ENCODE peak calls at places on chromosomes 6 and 20, in five cellular contexts. One of them, this sample, is unnamed.

GRCh38 chr6:136411453-136412354 is 122.1 kb upstream of the BCLAF1 start:
- DNase-seq in naive thymus-derived CD4-positive, alpha-beta T cell: no peak
- DNase-seq in mesendoderm: no peak
- DNase-seq in hepatocyte: no peak
- DNase-seq in left ventricle myocardium inferior: no peak
- DNase-seq in this sample: no peak

GRCh38 chr6:149563203-149563927 is 2.8 kb upstream of the GINM1 start:
- DNase-seq in hepatocyte: peak; percentile 18
- DNase-seq in naive thymus-derived CD4-positive, alpha-beta T cell: no peak
- DNase-seq in left ventricle myocardium inferior: no peak
- DNase-seq in mesendoderm: no peak
- DNase-seq in this sample: no peak

GRCh38 chr6:5746392-5747140 is 260.2 kb downstream of the NRN1 start:
- DNase-seq in left ventricle myocardium inferior: no peak
- DNase-seq in hepatocyte: no peak
- DNase-seq in mesendoderm: peak; percentile 75
- DNase-seq in naive thymus-derived CD4-positive, alpha-beta T cell: no peak
- DNase-seq in this sample: no peak

GRCh38 chr6:2875840-2876207 is 27.3 kb downstream of the SERPINB9 start:
- DNase-seq in mesendoderm: peak; percentile 63
- DNase-seq in hepatocyte: no peak
- DNase-seq in left ventricle myocardium inferior: peak; percentile 25
- DNase-seq in naive thymus-derived CD4-positive, alpha-beta T cell: peak; percentile 60
- DNase-seq in this sample: no peak

GRCh38 chr20:35866446-35867202 is 87.7 kb downstream of the SCAND1 start:
- DNase-seq in mesendoderm: no peak
- DNase-seq in left ventricle myocardium inferior: no peak
- DNase-seq in hepatocyte: no peak
- DNase-seq in naive thymus-derived CD4-positive, alpha-beta T cell: no peak
- DNase-seq in this sample: no peak

GRCh38 chr6:41502607-41503434 is 43.4 kb upstream of the FOXP4 start:
- DNase-seq in hepatocyte: peak; percentile 56
- DNase-seq in mesendoderm: peak; percentile 76
- DNase-seq in naive thymus-derived CD4-positive, alpha-beta T cell: no peak
- DNase-seq in left ventricle myocardium inferior: peak; percentile 15
- DNase-seq in this sample: no peak

GRCh38 chr6:65623569-65623968 is 83.5 kb downstream of the EYS start:
- DNase-seq in left ventricle myocardium inferior: no peak
- DNase-seq in hepatocyte: no peak
- DNase-seq in mesendoderm: no peak
- DNase-seq in naive thymus-derived CD4-positive, alpha-beta T cell: no peak
- DNase-seq in this sample: no peak

GRCh38 chr20:10357974-10358373 is 76.0 kb downstream of the MKKS start:
- DNase-seq in mesendoderm: peak; percentile 18
- DNase-seq in hepatocyte: no peak
- DNase-seq in naive thymus-derived CD4-positive, alpha-beta T cell: no peak
- DNase-seq in left ventricle myocardium inferior: no peak
- DNase-seq in this sample: no peak

GRCh38 chr6:35026434-35027222 is 114.5 kb downstream of the TCP11 start:
- DNase-seq in hepatocyte: no peak
- DNase-seq in mesendoderm: no peak
- DNase-seq in naive thymus-derived CD4-positive, alpha-beta T cell: no peak
- DNase-seq in left ventricle myocardium inferior: no peak
- DNase-seq in this sample: no peak

GRCh38 chr20:39109933-39110818 is 148.0 kb downstream of the DHX35 start:
- DNase-seq in naive thymus-derived CD4-positive, alpha-beta T cell: no peak
- DNase-seq in mesendoderm: peak; percentile 69
- DNase-seq in hepatocyte: no peak
- DNase-seq in left ventricle myocardium inferior: no peak
- DNase-seq in this sample: no peak

GRCh38 chr6:52049252-52050050 is 38.0 kb downstream of the PKHD1 start:
- DNase-seq in naive thymus-derived CD4-positive, alpha-beta T cell: no peak
- DNase-seq in left ventricle myocardium inferior: no peak
- DNase-seq in hepatocyte: peak; percentile 69
- DNase-seq in mesendoderm: peak; percentile 54
- DNase-seq in this sample: peak; percentile 33

GRCh38 chr6:53035549-53036213 is 29.5 kb upstream of the FBXO9 start:
- DNase-seq in left ventricle myocardium inferior: no peak
- DNase-seq in hepatocyte: no peak
- DNase-seq in mesendoderm: peak; percentile 6
- DNase-seq in naive thymus-derived CD4-positive, alpha-beta T cell: no peak
- DNase-seq in this sample: no peak

GRCh38 chr20:34200020-34200419 is 41.2 kb upstream of the ASIP start:
- DNase-seq in left ventricle myocardium inferior: no peak
- DNase-seq in hepatocyte: no peak
- DNase-seq in naive thymus-derived CD4-positive, alpha-beta T cell: no peak
- DNase-seq in mesendoderm: no peak
- DNase-seq in this sample: no peak

GRCh38 chr6:15922510-15923307 is 206.2 kb upstream of the MYLIP start:
- DNase-seq in hepatocyte: peak; percentile 71
- DNase-seq in naive thymus-derived CD4-positive, alpha-beta T cell: no peak
- DNase-seq in left ventricle myocardium inferior: no peak
- DNase-seq in mesendoderm: no peak
- DNase-seq in this sample: no peak

GRCh38 chr6:115456848-115457247 is 603.8 kb downstream of the FRK start:
- DNase-seq in left ventricle myocardium inferior: no peak
- DNase-seq in mesendoderm: no peak
- DNase-seq in naive thymus-derived CD4-positive, alpha-beta T cell: no peak
- DNase-seq in hepatocyte: no peak
- DNase-seq in this sample: peak; percentile 43

DNA sequence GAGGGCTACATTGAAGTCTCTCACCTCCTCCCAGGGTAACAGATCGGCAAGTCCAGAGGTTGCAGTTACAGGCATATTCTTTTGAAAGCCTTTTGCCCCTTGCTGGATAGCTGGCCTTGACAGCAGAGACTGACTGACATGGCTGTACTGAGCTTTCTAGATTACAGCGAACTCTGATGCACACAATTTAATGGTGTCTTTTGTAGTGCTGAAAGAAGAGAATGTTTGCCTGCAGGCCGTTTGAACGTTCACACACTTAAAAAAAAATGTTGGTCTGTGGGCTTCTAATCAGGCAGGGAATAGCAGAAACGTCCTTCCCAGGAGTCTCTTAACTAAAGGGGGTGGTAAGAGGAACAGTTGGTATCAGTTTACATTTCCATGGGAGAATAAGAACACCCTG is 214.0 kb upstream of the SSTR4 start:
- DNase-seq in naive thymus-derived CD4-positive, alpha-beta T cell: no peak
- DNase-seq in mesendoderm: no peak
- DNase-seq in hepatocyte: no peak
- DNase-seq in left ventricle myocardium inferior: no peak
- DNase-seq in this sample: no peak
- H3K27ac ChIP-seq in naive thymus-derived CD4-positive, alpha-beta T cell: no peak overlapping the region
- H3K27ac ChIP-seq in mesendoderm: no peak overlapping the region
- H3K27ac ChIP-seq in hepatocyte: peak overlapping the region; percentile 61
- H3K27ac ChIP-seq in left ventricle myocardium inferior: no peak overlapping the region
- H3K27ac ChIP-seq in this sample: no peak overlapping the region

GRCh38 chr20:63980806-63981728 is at the start of gene PRPF6:
- DNase-seq in naive thymus-derived CD4-positive, alpha-beta T cell: peak; percentile 95
- DNase-seq in mesendoderm: peak; percentile 98
- DNase-seq in left ventricle myocardium inferior: peak; percentile 94
- DNase-seq in hepatocyte: peak; percentile 99
- DNase-seq in this sample: peak; percentile 88

GRCh38 chr20:63979221-63979548 is 257 bp downstream of the SAMD10 start:
- DNase-seq in mesendoderm: no peak
- DNase-seq in left ventricle myocardium inferior: no peak
- DNase-seq in naive thymus-derived CD4-positive, alpha-beta T cell: no peak
- DNase-seq in hepatocyte: no peak
- DNase-seq in this sample: no peak

GRCh38 chr20:63980317-63980805 is 571 bp upstream of the PRPF6 start:
- DNase-seq in left ventricle myocardium inferior: no peak
- DNase-seq in mesendoderm: no peak
- DNase-seq in hepatocyte: peak; percentile 7
- DNase-seq in naive thymus-derived CD4-positive, alpha-beta T cell: no peak
- DNase-seq in this sample: no peak

GRCh38 chr20:63978319-63979220 is 872 bp downstream of the SAMD10 start:
- DNase-seq in hepatocyte: peak; percentile 90
- DNase-seq in mesendoderm: peak; percentile 66
- DNase-seq in naive thymus-derived CD4-positive, alpha-beta T cell: peak; percentile 84
- DNase-seq in left ventricle myocardium inferior: peak; percentile 78
- DNase-seq in this sample: no peak

GRCh38 chr20:63979549-63980316 is at the start of gene SAMD10:
- DNase-seq in naive thymus-derived CD4-positive, alpha-beta T cell: peak; percentile 78
- DNase-seq in mesendoderm: peak; percentile 42
- DNase-seq in left ventricle myocardium inferior: no peak
- DNase-seq in hepatocyte: peak; percentile 80
- DNase-seq in this sample: no peak
- H3K27ac ChIP-seq in naive thymus-derived CD4-positive, alpha-beta T cell: peak within 1 kb of the TSS; percentile 95
- H3K27ac ChIP-seq in mesendoderm: no peak within 1 kb of the TSS
- H3K27ac ChIP-seq in left ventricle myocardium inferior: peak within 1 kb of the TSS; percentile 91
- H3K27ac ChIP-seq in hepatocyte: peak within 1 kb of the TSS; percentile 75
- H3K27ac ChIP-seq in this sample: no peak within 1 kb of the TSS

GRCh38 chr6:130851026-130851425 is 23.8 kb downstream of the SMLR1 start:
- DNase-seq in mesendoderm: no peak
- DNase-seq in left ventricle myocardium inferior: no peak
- DNase-seq in naive thymus-derived CD4-positive, alpha-beta T cell: no peak
- DNase-seq in hepatocyte: no peak
- DNase-seq in this sample: no peak
- H3K27ac ChIP-seq in mesendoderm: no peak overlapping the region
- H3K27ac ChIP-seq in left ventricle myocardium inferior: no peak overlapping the region
- H3K27ac ChIP-seq in naive thymus-derived CD4-positive, alpha-beta T cell: no peak overlapping the region
- H3K27ac ChIP-seq in hepatocyte: no peak overlapping the region
- H3K27ac ChIP-seq in this sample: no peak overlapping the region

GRCh38 chr20:8221887-8222419 is 89.9 kb downstream of the PLCB1 start:
- DNase-seq in hepatocyte: no peak
- DNase-seq in mesendoderm: no peak
- DNase-seq in naive thymus-derived CD4-positive, alpha-beta T cell: no peak
- DNase-seq in left ventricle myocardium inferior: no peak
- DNase-seq in this sample: no peak

GRCh38 chr20:8218861-8219260 is 86.8 kb downstream of the PLCB1 start:
- DNase-seq in left ventricle myocardium inferior: no peak
- DNase-seq in hepatocyte: no peak
- DNase-seq in naive thymus-derived CD4-positive, alpha-beta T cell: no peak
- DNase-seq in mesendoderm: no peak
- DNase-seq in this sample: no peak

GRCh38 chr20:8220716-8221115 is 88.7 kb downstream of the PLCB1 start:
- DNase-seq in naive thymus-derived CD4-positive, alpha-beta T cell: no peak
- DNase-seq in left ventricle myocardium inferior: no peak
- DNase-seq in mesendoderm: no peak
- DNase-seq in hepatocyte: no peak
- DNase-seq in this sample: no peak

GRCh38 chr20:8216375-8217200 is 84.5 kb downstream of the PLCB1 start:
- DNase-seq in hepatocyte: no peak
- DNase-seq in mesendoderm: no peak
- DNase-seq in left ventricle myocardium inferior: no peak
- DNase-seq in naive thymus-derived CD4-positive, alpha-beta T cell: no peak
- DNase-seq in this sample: no peak

GRCh38 chr20:8219403-8219802 is 87.3 kb downstream of the PLCB1 start:
- DNase-seq in hepatocyte: no peak
- DNase-seq in left ventricle myocardium inferior: no peak
- DNase-seq in naive thymus-derived CD4-positive, alpha-beta T cell: no peak
- DNase-seq in mesendoderm: no peak
- DNase-seq in this sample: no peak
- H3K27ac ChIP-seq in hepatocyte: no peak overlapping the region
- H3K27ac ChIP-seq in left ventricle myocardium inferior: no peak overlapping the region
- H3K27ac ChIP-seq in naive thymus-derived CD4-positive, alpha-beta T cell: no peak overlapping the region
- H3K27ac ChIP-seq in mesendoderm: no peak overlapping the region
- H3K27ac ChIP-seq in this sample: no peak overlapping the region

DNA sequence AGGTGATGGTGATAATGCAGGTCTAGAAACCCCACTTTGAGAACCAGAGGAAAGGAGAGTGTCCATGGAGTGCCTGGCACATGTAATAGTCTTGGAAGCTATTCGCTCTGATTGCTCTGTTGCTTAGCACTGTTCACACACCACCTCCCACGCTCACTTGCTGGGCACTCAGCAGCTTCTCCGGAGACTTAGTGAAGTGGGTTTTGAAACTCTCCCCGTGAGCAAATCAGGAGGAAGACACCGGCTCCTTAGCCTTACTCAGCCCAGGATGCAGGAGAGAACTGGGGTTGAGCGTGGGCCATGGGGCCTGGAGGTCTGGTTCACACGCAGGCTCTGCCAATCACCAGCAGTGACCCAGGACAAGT is 22.2 kb downstream of the BMP7 start:
- DNase-seq in left ventricle myocardium inferior: no peak
- DNase-seq in hepatocyte: no peak
- DNase-seq in mesendoderm: no peak
- DNase-seq in naive thymus-derived CD4-positive, alpha-beta T cell: no peak
- DNase-seq in this sample: no peak
- H3K27ac ChIP-seq in left ventricle myocardium inferior: no peak overlapping the region
- H3K27ac ChIP-seq in hepatocyte: no peak overlapping the region
- H3K27ac ChIP-seq in mesendoderm: no peak overlapping the region
- H3K27ac ChIP-seq in naive thymus-derived CD4-positive, alpha-beta T cell: no peak overlapping the region
- H3K27ac ChIP-seq in this sample: no peak overlapping the region

GRCh38 chr20:46688151-46689081 is 828 bp downstream of the TP53RK start:
- DNase-seq in naive thymus-derived CD4-positive, alpha-beta T cell: no peak
- DNase-seq in mesendoderm: peak; percentile 60
- DNase-seq in hepatocyte: peak; percentile 46
- DNase-seq in left ventricle myocardium inferior: no peak
- DNase-seq in this sample: no peak

GRCh38 chr20:46694484-46694883 is 5.2 kb upstream of the TP53RK start:
- DNase-seq in left ventricle myocardium inferior: no peak
- DNase-seq in hepatocyte: no peak
- DNase-seq in mesendoderm: peak; percentile 61
- DNase-seq in naive thymus-derived CD4-positive, alpha-beta T cell: no peak
- DNase-seq in this sample: no peak

GRCh38 chr20:46689754-46690085 is 476 bp upstream of the TP53RK start:
- DNase-seq in naive thymus-derived CD4-positive, alpha-beta T cell: no peak
- DNase-seq in left ventricle myocardium inferior: no peak
- DNase-seq in mesendoderm: no peak
- DNase-seq in hepatocyte: no peak
- DNase-seq in this sample: no peak

GRCh38 chr20:46689082-46689753 is at the start of gene TP53RK:
- DNase-seq in naive thymus-derived CD4-positive, alpha-beta T cell: peak; percentile 91
- DNase-seq in hepatocyte: peak; percentile 99
- DNase-seq in mesendoderm: peak; percentile 100
- DNase-seq in left ventricle myocardium inferior: peak; percentile 99
- DNase-seq in this sample: peak; percentile 98

GRCh38 chr20:46690219-46691111 is 1.2 kb upstream of the TP53RK start:
- DNase-seq in mesendoderm: no peak
- DNase-seq in left ventricle myocardium inferior: no peak
- DNase-seq in naive thymus-derived CD4-positive, alpha-beta T cell: no peak
- DNase-seq in hepatocyte: no peak
- DNase-seq in this sample: no peak
- H3K27ac ChIP-seq in mesendoderm: no peak overlapping the region
- H3K27ac ChIP-seq in left ventricle myocardium inferior: peak overlapping the region; percentile 96
- H3K27ac ChIP-seq in naive thymus-derived CD4-positive, alpha-beta T cell: peak overlapping the region; percentile 90
- H3K27ac ChIP-seq in hepatocyte: peak overlapping the region; percentile 77
- H3K27ac ChIP-seq in this sample: no peak overlapping the region

GRCh38 chr20:60804240-60804917 is 447.7 kb upstream of the CDH4 start:
- DNase-seq in left ventricle myocardium inferior: no peak
- DNase-seq in mesendoderm: peak; percentile 30
- DNase-seq in naive thymus-derived CD4-positive, alpha-beta T cell: no peak
- DNase-seq in hepatocyte: no peak
- DNase-seq in this sample: peak; percentile 16
- H3K27ac ChIP-seq in left ventricle myocardium inferior: no peak overlapping the region
- H3K27ac ChIP-seq in mesendoderm: peak overlapping the region; percentile 45
- H3K27ac ChIP-seq in naive thymus-derived CD4-positive, alpha-beta T cell: no peak overlapping the region
- H3K27ac ChIP-seq in hepatocyte: no peak overlapping the region
- H3K27ac ChIP-seq in this sample: no peak overlapping the region